ENCODE peak calls at places on chromosomes 1 and 21, in four cellular contexts. W is naive thymus-derived CD8-positive, alpha-beta T cell; C is hypothalamus; V is stimulated activated CD4-positive, alpha-beta T cell treated with anti-CD3 and anti-CD28 coated beads, TNF-alpha, amount 100 ng/mL, for 1 hour. L is an unnamed sample.

GRCh38 chr1:66764994-66765578 is 12.8 kb downstream of the DYNLT5 start:
- DNase-seq in W (peak), V (no peak), C (no peak), L (no peak)

GRCh38 chr1:92096317-92096716 is 16.2 kb downstream of the BTBD8 start:
- DNase-seq in C (no peak), W (no peak), V (no peak), L (no peak)

GRCh38 chr1:183926978-183927377 is 110.5 kb downstream of the COLGALT2 start:
- DNase-seq in V (no peak), C (no peak), W (no peak), L (no peak)

GRCh38 chr1:36157115-36157903 is 1.3 kb downstream of the MAP7D1 start:
- DNase-seq in V (no peak), W (no peak), C (no peak), L (no peak)

GRCh38 chr1:234218078-234218477 is 155.2 kb upstream of the COA6 start:
- DNase-seq in V (no peak), C (no peak), W (no peak), L (no peak)

GRCh38 chr1:8879348-8880067 is 1.0 kb upstream of the ENO1 start:
- DNase-seq in V (no peak), C (no peak), W (no peak), L (no peak)

GRCh38 chr21:28018741-28019669 is 973.7 kb downstream of the LTN1 start:
- DNase-seq in W (no peak), V (no peak), C (peak), L (peak)

GRCh38 chr1:22508329-22508728 is 55.0 kb upstream of the EPHA8 start:
- DNase-seq in C (no peak), V (no peak), W (no peak), L (no peak)

GRCh38 chr1:66752000-66752592 is at the start of gene DYNLT5:
- DNase-seq in V (no peak), W (no peak), C (peak), L (peak)

GRCh38 chr1:26941311-26941710 is 19.0 kb downstream of the KDF1 start:
- DNase-seq in V (no peak), W (no peak), C (no peak), L (no peak)

GRCh38 chr1:104946558-104947210 is 1197.0 kb downstream of the AMY1C start:
- DNase-seq in V (no peak), W (no peak), C (no peak), L (no peak)

GRCh38 chr1:23727362-23727811 is 15.9 kb upstream of the ELOA start:
- DNase-seq in V (no peak), W (no peak), C (peak), L (no peak)

GRCh38 chr1:214281902-214282695 is 1.1 kb downstream of the SMYD2 start:
- DNase-seq in C (no peak), W (no peak), V (no peak), L (no peak)

GRCh38 chr1:196302981-196303380 is 305.3 kb downstream of the KCNT2 start:
- DNase-seq in W (no peak), V (no peak), C (no peak), L (no peak)

GRCh38 chr1:202084791-202085681 is 37.7 kb upstream of the GPR37L1 start:
- DNase-seq in V (no peak), C (peak), W (no peak), L (peak)

GRCh38 chr1:103056423-103056822 is 51.9 kb downstream of the COL11A1 start:
- DNase-seq in C (no peak), W (no peak), V (no peak), L (no peak)

GRCh38 chr1:227560814-227561213 is 2.5 kb upstream of the ZNF678 start:
- DNase-seq in W (no peak), V (no peak), C (no peak), L (no peak)

GRCh38 chr21:36209626-36210171 is 53.1 kb downstream of the DOP1B start:
- DNase-seq in V (no peak), C (no peak), W (peak), L (no peak)

GRCh38 chr1:115507256-115507589 is 134.5 kb upstream of the VANGL1 start:
- DNase-seq in W (no peak), V (no peak), C (no peak), L (no peak)

GRCh38 chr1:62688687-62689085 is 500 bp upstream of the DOCK7 start:
- DNase-seq in V (no peak), W (no peak), C (no peak), L (no peak)

GRCh38 chr1:202116287-202116686 is 6.4 kb upstream of the GPR37L1 start:
- DNase-seq in W (no peak), V (no peak), C (no peak), L (no peak)

GRCh38 chr1:64502924-64503323 is 33.0 kb downstream of the CACHD1 start:
- DNase-seq in V (no peak), C (no peak), W (no peak), L (no peak)

GRCh38 chr1:231160851-231161710 is 777 bp upstream of the TRIM67 start:
- DNase-seq in C (no peak), W (no peak), V (no peak), L (peak)

GRCh38 chr21:37176716-37177115 is 90.4 kb downstream of the VPS26C start:
- DNase-seq in C (no peak), W (no peak), V (no peak), L (no peak)

GRCh38 chr1:102186541-102186940 is 189.8 kb upstream of the OLFM3 start:
- DNase-seq in C (no peak), V (no peak), W (no peak), L (no peak)

GRCh38 chr1:33928256-33928655 is 64.4 kb downstream of the HMGB4 start:
- DNase-seq in V (no peak), C (no peak), W (no peak), L (no peak)

GRCh38 chr1:93770640-93771039 is 89.0 kb upstream of the BCAR3 start:
- DNase-seq in C (no peak), W (no peak), V (no peak), L (no peak)